ENCODE peak calls at places on chromosomes 13 and 19, in six cellular contexts. One of them, this sample, is unnamed.

GRCh38 chr13:93915269-93915809 is 564.1 kb downstream of the DCT start:
- DNase-seq in suprapubic skin: no peak
- DNase-seq in transverse colon: no peak
- DNase-seq in GM12878: no peak
- DNase-seq in tibial nerve: no peak
- DNase-seq in HepG2: no peak
- DNase-seq in this sample: no peak

GRCh38 chr13:35479223-35479536 is 2.7 kb upstream of the MAB21L1 start:
- DNase-seq in suprapubic skin: no peak
- DNase-seq in transverse colon: no peak
- DNase-seq in GM12878: no peak
- DNase-seq in tibial nerve: no peak
- DNase-seq in HepG2: no peak
- DNase-seq in this sample: no peak

GRCh38 chr19:57192064-57192395 is 730 bp downstream of the ZNF264 start:
- DNase-seq in suprapubic skin: no peak
- DNase-seq in transverse colon: no peak
- DNase-seq in GM12878: no peak
- DNase-seq in tibial nerve: no peak
- DNase-seq in HepG2: no peak
- DNase-seq in this sample: no peak

GRCh38 chr19:34241513-34242337 is 12.6 kb upstream of the GARRE1 start:
- DNase-seq in suprapubic skin: no peak
- DNase-seq in transverse colon: peak; percentile 75
- DNase-seq in GM12878: no peak
- DNase-seq in tibial nerve: no peak
- DNase-seq in HepG2: peak; percentile 53
- DNase-seq in this sample: peak; percentile 64

GRCh38 chr19:33208371-33208770 is 14.2 kb downstream of the LRP3 start:
- DNase-seq in suprapubic skin: no peak
- DNase-seq in transverse colon: no peak
- DNase-seq in GM12878: no peak
- DNase-seq in tibial nerve: no peak
- DNase-seq in HepG2: no peak
- DNase-seq in this sample: no peak

GRCh38 chr13:40485611-40486517 is 180.6 kb downstream of the FOXO1 start:
- DNase-seq in suprapubic skin: no peak
- DNase-seq in transverse colon: no peak
- DNase-seq in GM12878: no peak
- DNase-seq in tibial nerve: no peak
- DNase-seq in HepG2: no peak
- DNase-seq in this sample: no peak

GRCh38 chr13:33069365-33069764 is 53.1 kb downstream of the KL start:
- DNase-seq in suprapubic skin: no peak
- DNase-seq in transverse colon: no peak
- DNase-seq in GM12878: no peak
- DNase-seq in tibial nerve: no peak
- DNase-seq in HepG2: no peak
- DNase-seq in this sample: no peak

GRCh38 chr13:94583926-94584325 is 12.0 kb downstream of the TGDS start:
- DNase-seq in suprapubic skin: no peak
- DNase-seq in transverse colon: no peak
- DNase-seq in GM12878: no peak
- DNase-seq in tibial nerve: no peak
- DNase-seq in HepG2: no peak
- DNase-seq in this sample: no peak

GRCh38 chr13:91078093-91078679 is 269.3 kb upstream of the MIR17HG start:
- DNase-seq in suprapubic skin: no peak
- DNase-seq in transverse colon: no peak
- DNase-seq in GM12878: no peak
- DNase-seq in tibial nerve: no peak
- DNase-seq in HepG2: no peak
- DNase-seq in this sample: no peak

GRCh38 chr13:30796833-30797601 is 61.7 kb downstream of the ALOX5AP start:
- DNase-seq in suprapubic skin: no peak
- DNase-seq in transverse colon: no peak
- DNase-seq in GM12878: no peak
- DNase-seq in tibial nerve: no peak
- DNase-seq in HepG2: no peak
- DNase-seq in this sample: no peak

GRCh38 chr13:26710166-26710565 is 50.4 kb downstream of the GPR12 start:
- DNase-seq in suprapubic skin: no peak
- DNase-seq in transverse colon: no peak
- DNase-seq in GM12878: no peak
- DNase-seq in tibial nerve: no peak
- DNase-seq in HepG2: no peak
- DNase-seq in this sample: no peak

GRCh38 chr19:28009696-28010095 is 1203.3 kb downstream of the UQCRFS1 start:
- DNase-seq in suprapubic skin: no peak
- DNase-seq in transverse colon: no peak
- DNase-seq in GM12878: no peak
- DNase-seq in tibial nerve: no peak
- DNase-seq in HepG2: no peak
- DNase-seq in this sample: no peak

GRCh38 chr13:94020833-94021232 is 458.6 kb downstream of the DCT start:
- DNase-seq in suprapubic skin: no peak
- DNase-seq in transverse colon: no peak
- DNase-seq in GM12878: no peak
- DNase-seq in tibial nerve: no peak
- DNase-seq in HepG2: no peak
- DNase-seq in this sample: no peak

GRCh38 chr19:7507884-7508283 is 8.0 kb upstream of the ZNF358 start:
- DNase-seq in suprapubic skin: no peak
- DNase-seq in transverse colon: peak; percentile 86
- DNase-seq in GM12878: no peak
- DNase-seq in tibial nerve: peak; percentile 26
- DNase-seq in HepG2: peak; percentile 26
- DNase-seq in this sample: peak; percentile 80

GRCh38 chr13:38053896-38054295 is 184.3 kb upstream of the TRPC4 start:
- DNase-seq in suprapubic skin: no peak
- DNase-seq in transverse colon: no peak
- DNase-seq in GM12878: no peak
- DNase-seq in tibial nerve: no peak
- DNase-seq in HepG2: no peak
- DNase-seq in this sample: no peak

GRCh38 chr19:17401628-17402027 is 3.8 kb downstream of the BST2 start:
- DNase-seq in suprapubic skin: no peak
- DNase-seq in transverse colon: no peak
- DNase-seq in GM12878: no peak
- DNase-seq in tibial nerve: no peak
- DNase-seq in HepG2: no peak
- DNase-seq in this sample: no peak

GRCh38 chr19:4361152-4362037 is 18.0 kb downstream of the MPND start:
- DNase-seq in suprapubic skin: no peak
- DNase-seq in transverse colon: no peak
- DNase-seq in GM12878: no peak
- DNase-seq in tibial nerve: no peak
- DNase-seq in HepG2: no peak
- DNase-seq in this sample: no peak

GRCh38 chr13:76245216-76245615 is 609.1 kb downstream of the LMO7 start:
- DNase-seq in suprapubic skin: no peak
- DNase-seq in transverse colon: no peak
- DNase-seq in GM12878: no peak
- DNase-seq in tibial nerve: no peak
- DNase-seq in HepG2: no peak
- DNase-seq in this sample: no peak

GRCh38 chr13:44955421-44955820 is 33.9 kb downstream of the NUFIP1 start:
- DNase-seq in suprapubic skin: no peak
- DNase-seq in transverse colon: no peak
- DNase-seq in GM12878: no peak
- DNase-seq in tibial nerve: no peak
- DNase-seq in HepG2: no peak
- DNase-seq in this sample: peak; percentile 87

GRCh38 chr13:91228083-91228482 is 119.4 kb upstream of the MIR17HG start:
- DNase-seq in suprapubic skin: no peak
- DNase-seq in transverse colon: no peak
- DNase-seq in GM12878: no peak
- DNase-seq in tibial nerve: no peak
- DNase-seq in HepG2: no peak
- DNase-seq in this sample: no peak

GRCh38 chr19:12494260-12494860 is 9.7 kb upstream of the ZNF709 start:
- DNase-seq in suprapubic skin: no peak
- DNase-seq in transverse colon: no peak
- DNase-seq in GM12878: no peak
- DNase-seq in tibial nerve: no peak
- DNase-seq in HepG2: no peak
- DNase-seq in this sample: no peak

GRCh38 chr13:57630661-57631606 is 610 bp upstream of the PCDH17 start:
- DNase-seq in suprapubic skin: no peak
- DNase-seq in transverse colon: no peak
- DNase-seq in GM12878: no peak
- DNase-seq in tibial nerve: no peak
- DNase-seq in HepG2: no peak
- DNase-seq in this sample: no peak

GRCh38 chr19:7622933-7623685 is 6.2 kb downstream of the XAB2 start:
- DNase-seq in suprapubic skin: no peak
- DNase-seq in transverse colon: no peak
- DNase-seq in GM12878: no peak
- DNase-seq in tibial nerve: no peak
- DNase-seq in HepG2: no peak
- DNase-seq in this sample: no peak

GRCh38 chr19:30312582-30313352 is 59.4 kb upstream of the ZNF536 start:
- DNase-seq in suprapubic skin: peak; percentile 71
- DNase-seq in transverse colon: no peak
- DNase-seq in GM12878: no peak
- DNase-seq in tibial nerve: peak; percentile 7
- DNase-seq in HepG2: no peak
- DNase-seq in this sample: no peak

GRCh38 chr13:24207841-24208240 is 47.3 kb downstream of the SPATA13 start:
- DNase-seq in suprapubic skin: no peak
- DNase-seq in transverse colon: no peak
- DNase-seq in GM12878: no peak
- DNase-seq in tibial nerve: no peak
- DNase-seq in HepG2: no peak
- DNase-seq in this sample: no peak

GRCh38 chr13:24199016-24199415 is 38.5 kb downstream of the SPATA13 start:
- DNase-seq in suprapubic skin: no peak
- DNase-seq in transverse colon: peak; percentile 41
- DNase-seq in GM12878: no peak
- DNase-seq in tibial nerve: no peak
- DNase-seq in HepG2: no peak
- DNase-seq in this sample: no peak

GRCh38 chr13:24202215-24202614 is 41.7 kb downstream of the SPATA13 start:
- DNase-seq in suprapubic skin: no peak
- DNase-seq in transverse colon: peak; percentile 72
- DNase-seq in GM12878: no peak
- DNase-seq in tibial nerve: no peak
- DNase-seq in HepG2: no peak
- DNase-seq in this sample: peak; percentile 61

GRCh38 chr13:24208314-24208713 is 47.8 kb downstream of the SPATA13 start:
- DNase-seq in suprapubic skin: no peak
- DNase-seq in transverse colon: no peak
- DNase-seq in GM12878: no peak
- DNase-seq in tibial nerve: no peak
- DNase-seq in HepG2: no peak
- DNase-seq in this sample: no peak

DNA sequence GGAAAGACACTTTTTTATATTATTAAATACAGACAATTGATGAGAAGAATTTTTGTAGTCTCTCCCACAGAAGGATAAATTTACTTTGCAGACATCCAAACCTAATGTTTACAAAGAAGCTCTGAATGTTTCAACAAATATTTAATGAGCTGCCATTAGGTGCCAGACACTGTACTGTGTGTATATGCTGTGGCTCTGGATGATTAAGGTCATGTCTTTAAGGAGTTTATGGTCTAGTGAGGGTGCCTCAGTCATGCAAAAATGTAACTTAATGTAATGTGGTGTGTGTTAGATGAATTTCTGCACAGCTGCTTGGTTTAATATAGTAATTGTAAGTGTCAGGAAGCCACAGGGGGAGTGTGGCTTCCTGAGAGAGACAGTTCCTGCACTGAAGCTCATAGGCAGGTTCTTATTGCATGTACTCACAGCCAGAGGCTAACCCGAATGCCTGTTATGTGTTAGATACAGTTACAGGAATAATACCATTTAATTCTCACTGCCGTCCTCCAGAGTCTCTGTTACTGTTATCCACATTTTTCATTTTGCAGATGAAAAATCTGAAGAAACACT is 43.3 kb downstream of the SPATA13 start:
- DNase-seq in suprapubic skin: no peak
- DNase-seq in transverse colon: no peak
- DNase-seq in GM12878: no peak
- DNase-seq in tibial nerve: no peak
- DNase-seq in HepG2: no peak
- DNase-seq in this sample: no peak
- TF ChIP-seq EP300 in suprapubic skin: no peak
- TF ChIP-seq EP300 in transverse colon: no peak
- TF ChIP-seq EP300 in GM12878: no peak
- TF ChIP-seq EP300 in tibial nerve: no peak
- TF ChIP-seq EP300 in HepG2: no peak
- TF ChIP-seq EP300 in this sample: no peak

GRCh38 chr13:111046590-111047141 is 68.4 kb upstream of the ARHGEF7 start:
- DNase-seq in suprapubic skin: no peak
- DNase-seq in transverse colon: no peak
- DNase-seq in GM12878: peak; percentile 36
- DNase-seq in tibial nerve: no peak
- DNase-seq in HepG2: no peak
- DNase-seq in this sample: no peak
- H3K4me3 ChIP-seq in suprapubic skin: no peak overlapping the region
- H3K4me3 ChIP-seq in transverse colon: no peak overlapping the region
- H3K4me3 ChIP-seq in GM12878: no peak overlapping the region
- H3K4me3 ChIP-seq in tibial nerve: no peak overlapping the region
- H3K4me3 ChIP-seq in HepG2: no peak overlapping the region
- H3K4me3 ChIP-seq in this sample: no peak overlapping the region

DNA sequence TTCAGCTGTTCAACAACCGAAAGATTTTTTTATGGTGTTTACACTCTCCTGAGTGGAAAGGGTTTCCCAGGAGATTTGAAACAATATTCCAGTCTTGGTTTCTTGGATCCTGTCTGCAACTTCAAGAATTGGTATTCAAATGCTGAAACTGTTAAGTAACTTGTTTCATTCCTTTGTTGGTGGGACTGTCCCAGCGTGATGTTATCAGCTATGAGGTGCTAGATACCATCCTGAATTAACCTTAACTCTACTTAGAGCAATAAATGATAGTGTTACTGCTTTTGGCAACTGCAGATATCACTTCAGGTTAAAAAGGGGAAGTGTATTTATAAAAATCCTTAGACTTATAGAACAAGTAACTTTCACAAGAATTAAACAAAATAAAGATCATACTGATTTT is 78.5 kb upstream of the DIAPH3 start:
- DNase-seq in suprapubic skin: no peak
- DNase-seq in transverse colon: no peak
- DNase-seq in GM12878: no peak
- DNase-seq in tibial nerve: no peak
- DNase-seq in HepG2: no peak
- DNase-seq in this sample: no peak
- TF ChIP-seq EP300 in suprapubic skin: no peak
- TF ChIP-seq EP300 in transverse colon: no peak
- TF ChIP-seq EP300 in GM12878: no peak
- TF ChIP-seq EP300 in tibial nerve: no peak
- TF ChIP-seq EP300 in HepG2: no peak
- TF ChIP-seq EP300 in this sample: no peak

GRCh38 chr19:14167013-14167593 is 30.7 kb upstream of the ASF1B start:
- DNase-seq in suprapubic skin: no peak
- DNase-seq in transverse colon: no peak
- DNase-seq in GM12878: no peak
- DNase-seq in tibial nerve: no peak
- DNase-seq in HepG2: no peak
- DNase-seq in this sample: no peak
- H3K4me3 ChIP-seq in suprapubic skin: no peak overlapping the region
- H3K4me3 ChIP-seq in transverse colon: no peak overlapping the region
- H3K4me3 ChIP-seq in GM12878: no peak overlapping the region
- H3K4me3 ChIP-seq in tibial nerve: peak overlapping the region; percentile 17
- H3K4me3 ChIP-seq in HepG2: no peak overlapping the region
- H3K4me3 ChIP-seq in this sample: peak overlapping the region; percentile 0

GRCh38 chr19:53867225-53868090 is at the start of gene MYADM:
- DNase-seq in suprapubic skin: peak; percentile 99
- DNase-seq in transverse colon: peak; percentile 100
- DNase-seq in GM12878: peak; percentile 21
- DNase-seq in tibial nerve: peak; percentile 100
- DNase-seq in HepG2: peak; percentile 98
- DNase-seq in this sample: peak; percentile 99
- TF ChIP-seq EP300 in suprapubic skin: no peak
- TF ChIP-seq EP300 in transverse colon: peak; percentile 85
- TF ChIP-seq EP300 in GM12878: no peak
- TF ChIP-seq EP300 in tibial nerve: peak; percentile 92
- TF ChIP-seq EP300 in HepG2: peak; percentile 90
- TF ChIP-seq EP300 in this sample: no peak

This sample was measured in stomach.